ENCODE peak calls at places on chromosome 13, in eight cellular contexts. One of them, this sample, is unnamed.

GRCh38 chr13:24500977-24501376 is 11.6 kb downstream of the PARP4 start:
- DNase-seq in head of caudate nucleus: no peak
- DNase-seq in iPS-NIHi11: no peak
- DNase-seq in RPMI8226: no peak
- DNase-seq in psoas muscle: no peak
- DNase-seq in D721Med: no peak
- DNase-seq in Calu3: no peak
- DNase-seq in GOT3: no peak
- DNase-seq in this sample: no peak

GRCh38 chr13:76879211-76879875 is 6.9 kb downstream of the KCTD12 start:
- DNase-seq in D721Med: no peak
- DNase-seq in iPS-NIHi11: no peak
- DNase-seq in Calu3: no peak
- DNase-seq in psoas muscle: peak
- DNase-seq in GOT3: no peak
- DNase-seq in head of caudate nucleus: no peak
- DNase-seq in RPMI8226: peak
- DNase-seq in this sample: peak

GRCh38 chr13:72839831-72840426 is 58.0 kb downstream of the PIBF1 start:
- DNase-seq in head of caudate nucleus: no peak
- DNase-seq in RPMI8226: peak
- DNase-seq in GOT3: no peak
- DNase-seq in Calu3: peak
- DNase-seq in iPS-NIHi11: peak
- DNase-seq in D721Med: no peak
- DNase-seq in psoas muscle: no peak
- DNase-seq in this sample: no peak

GRCh38 chr13:77928909-77929308 is 10.3 kb upstream of the EDNRB start:
- DNase-seq in GOT3: no peak
- DNase-seq in Calu3: no peak
- DNase-seq in iPS-NIHi11: no peak
- DNase-seq in psoas muscle: no peak
- DNase-seq in RPMI8226: no peak
- DNase-seq in head of caudate nucleus: no peak
- DNase-seq in D721Med: no peak
- DNase-seq in this sample: no peak

GRCh38 chr13:24618219-24618955 is 61.8 kb upstream of the ATP12A start:
- DNase-seq in RPMI8226: no peak
- DNase-seq in Calu3: peak
- DNase-seq in psoas muscle: no peak
- DNase-seq in head of caudate nucleus: no peak
- DNase-seq in iPS-NIHi11: no peak
- DNase-seq in GOT3: no peak
- DNase-seq in D721Med: no peak
- DNase-seq in this sample: no peak

GRCh38 chr13:50812242-50812641 is 31.2 kb downstream of the DLEU7 start:
- DNase-seq in iPS-NIHi11: no peak
- DNase-seq in psoas muscle: no peak
- DNase-seq in Calu3: no peak
- DNase-seq in GOT3: no peak
- DNase-seq in head of caudate nucleus: no peak
- DNase-seq in RPMI8226: no peak
- DNase-seq in D721Med: no peak
- DNase-seq in this sample: no peak

GRCh38 chr13:36918246-36919060 is 1.6 kb downstream of the SMAD9 start:
- DNase-seq in iPS-NIHi11: no peak
- DNase-seq in Calu3: no peak
- DNase-seq in head of caudate nucleus: no peak
- DNase-seq in RPMI8226: no peak
- DNase-seq in GOT3: no peak
- DNase-seq in D721Med: no peak
- DNase-seq in psoas muscle: no peak
- DNase-seq in this sample: no peak

GRCh38 chr13:101785858-101786257 is 333.4 kb downstream of the ITGBL1 start:
- DNase-seq in Calu3: peak
- DNase-seq in psoas muscle: no peak
- DNase-seq in RPMI8226: peak
- DNase-seq in head of caudate nucleus: no peak
- DNase-seq in D721Med: no peak
- DNase-seq in iPS-NIHi11: peak
- DNase-seq in GOT3: no peak
- DNase-seq in this sample: no peak

GRCh38 chr13:73274147-73274546 is 215.3 kb downstream of the KLF5 start:
- DNase-seq in D721Med: no peak
- DNase-seq in psoas muscle: no peak
- DNase-seq in head of caudate nucleus: no peak
- DNase-seq in Calu3: no peak
- DNase-seq in RPMI8226: no peak
- DNase-seq in GOT3: no peak
- DNase-seq in iPS-NIHi11: no peak
- DNase-seq in this sample: no peak

GRCh38 chr13:30222253-30222652 is 85.1 kb downstream of the KATNAL1 start:
- DNase-seq in RPMI8226: no peak
- DNase-seq in psoas muscle: no peak
- DNase-seq in GOT3: no peak
- DNase-seq in head of caudate nucleus: no peak
- DNase-seq in iPS-NIHi11: no peak
- DNase-seq in D721Med: no peak
- DNase-seq in Calu3: no peak
- DNase-seq in this sample: no peak

GRCh38 chr13:92649140-92649813 is 577.3 kb upstream of the GPC6 start:
- DNase-seq in head of caudate nucleus: no peak
- DNase-seq in psoas muscle: no peak
- DNase-seq in iPS-NIHi11: no peak
- DNase-seq in D721Med: no peak
- DNase-seq in GOT3: no peak
- DNase-seq in RPMI8226: no peak
- DNase-seq in Calu3: no peak
- DNase-seq in this sample: no peak

GRCh38 chr13:76890036-76890435 is 3.8 kb upstream of the KCTD12 start:
- DNase-seq in D721Med: no peak
- DNase-seq in psoas muscle: no peak
- DNase-seq in head of caudate nucleus: no peak
- DNase-seq in iPS-NIHi11: no peak
- DNase-seq in GOT3: no peak
- DNase-seq in RPMI8226: no peak
- DNase-seq in Calu3: no peak
- DNase-seq in this sample: no peak

GRCh38 chr13:73228546-73228945 is 169.7 kb downstream of the KLF5 start:
- DNase-seq in RPMI8226: peak
- DNase-seq in D721Med: no peak
- DNase-seq in head of caudate nucleus: no peak
- DNase-seq in iPS-NIHi11: no peak
- DNase-seq in psoas muscle: no peak
- DNase-seq in GOT3: no peak
- DNase-seq in Calu3: no peak
- DNase-seq in this sample: no peak

GRCh38 chr13:95083758-95084157 is 217.5 kb downstream of the ABCC4 start:
- DNase-seq in psoas muscle: no peak
- DNase-seq in D721Med: no peak
- DNase-seq in RPMI8226: no peak
- DNase-seq in GOT3: no peak
- DNase-seq in head of caudate nucleus: no peak
- DNase-seq in Calu3: no peak
- DNase-seq in iPS-NIHi11: no peak
- DNase-seq in this sample: no peak

GRCh38 chr13:110651271-110651670 is 35.9 kb downstream of the NAXD start:
- DNase-seq in D721Med: no peak
- DNase-seq in Calu3: no peak
- DNase-seq in iPS-NIHi11: no peak
- DNase-seq in psoas muscle: no peak
- DNase-seq in RPMI8226: no peak
- DNase-seq in GOT3: no peak
- DNase-seq in head of caudate nucleus: no peak
- DNase-seq in this sample: no peak

GRCh38 chr13:95920485-95920884 is 132.7 kb downstream of the UGGT2 start:
- DNase-seq in D721Med: no peak
- DNase-seq in psoas muscle: no peak
- DNase-seq in RPMI8226: no peak
- DNase-seq in GOT3: no peak
- DNase-seq in iPS-NIHi11: no peak
- DNase-seq in head of caudate nucleus: no peak
- DNase-seq in Calu3: no peak
- DNase-seq in this sample: no peak

GRCh38 chr13:26025196-26025595 is 26.6 kb downstream of the SHISA2 start:
- DNase-seq in GOT3: no peak
- DNase-seq in psoas muscle: no peak
- DNase-seq in RPMI8226: no peak
- DNase-seq in iPS-NIHi11: peak
- DNase-seq in head of caudate nucleus: peak
- DNase-seq in Calu3: no peak
- DNase-seq in D721Med: no peak
- DNase-seq in this sample: no peak

GRCh38 chr13:46113596-46113995 is 8.8 kb upstream of the CPB2 start:
- DNase-seq in Calu3: no peak
- DNase-seq in head of caudate nucleus: no peak
- DNase-seq in RPMI8226: no peak
- DNase-seq in iPS-NIHi11: no peak
- DNase-seq in psoas muscle: no peak
- DNase-seq in D721Med: no peak
- DNase-seq in GOT3: no peak
- DNase-seq in this sample: no peak

GRCh38 chr13:26230703-26231102 is 8.6 kb upstream of the RNF6 start:
- DNase-seq in RPMI8226: no peak
- DNase-seq in Calu3: no peak
- DNase-seq in GOT3: no peak
- DNase-seq in psoas muscle: no peak
- DNase-seq in head of caudate nucleus: no peak
- DNase-seq in iPS-NIHi11: no peak
- DNase-seq in D721Med: no peak
- DNase-seq in this sample: no peak

GRCh38 chr13:40102854-40103253 is 447.4 kb downstream of the COG6 start:
- DNase-seq in iPS-NIHi11: no peak
- DNase-seq in Calu3: peak
- DNase-seq in RPMI8226: no peak
- DNase-seq in psoas muscle: no peak
- DNase-seq in D721Med: no peak
- DNase-seq in head of caudate nucleus: peak
- DNase-seq in GOT3: no peak
- DNase-seq in this sample: no peak

GRCh38 chr13:110942248-110942981 is 27.5 kb upstream of the ANKRD10 start:
- DNase-seq in Calu3: no peak
- DNase-seq in head of caudate nucleus: no peak
- DNase-seq in psoas muscle: no peak
- DNase-seq in RPMI8226: no peak
- DNase-seq in iPS-NIHi11: no peak
- DNase-seq in GOT3: no peak
- DNase-seq in D721Med: no peak
- DNase-seq in this sample: no peak

GRCh38 chr13:53250272-53250875 is 221.8 kb downstream of the OLFM4 start:
- DNase-seq in head of caudate nucleus: no peak
- DNase-seq in iPS-NIHi11: peak
- DNase-seq in GOT3: no peak
- DNase-seq in psoas muscle: no peak
- DNase-seq in Calu3: peak
- DNase-seq in D721Med: no peak
- DNase-seq in RPMI8226: peak
- DNase-seq in this sample: no peak

GRCh38 chr13:34294483-34295129 is 476.7 kb downstream of the RFC3 start:
- DNase-seq in head of caudate nucleus: no peak
- DNase-seq in RPMI8226: no peak
- DNase-seq in Calu3: no peak
- DNase-seq in GOT3: no peak
- DNase-seq in iPS-NIHi11: no peak
- DNase-seq in psoas muscle: no peak
- DNase-seq in D721Med: no peak
- DNase-seq in this sample: no peak

GRCh38 chr13:48661112-48661511 is 7.4 kb downstream of the CYSLTR2 start:
- DNase-seq in GOT3: no peak
- DNase-seq in Calu3: no peak
- DNase-seq in D721Med: no peak
- DNase-seq in psoas muscle: no peak
- DNase-seq in iPS-NIHi11: no peak
- DNase-seq in RPMI8226: no peak
- DNase-seq in head of caudate nucleus: no peak
- DNase-seq in this sample: no peak

GRCh38 chr13:52084971-52085370 is 43.9 kb downstream of the NEK5 start:
- DNase-seq in iPS-NIHi11: no peak
- DNase-seq in psoas muscle: no peak
- DNase-seq in RPMI8226: no peak
- DNase-seq in head of caudate nucleus: no peak
- DNase-seq in Calu3: no peak
- DNase-seq in D721Med: no peak
- DNase-seq in GOT3: no peak
- DNase-seq in this sample: no peak

GRCh38 chr13:113544896-113545295 is 39.7 kb upstream of the TFDP1 start:
- DNase-seq in head of caudate nucleus: no peak
- DNase-seq in D721Med: no peak
- DNase-seq in RPMI8226: no peak
- DNase-seq in iPS-NIHi11: no peak
- DNase-seq in psoas muscle: no peak
- DNase-seq in Calu3: no peak
- DNase-seq in GOT3: no peak
- DNase-seq in this sample: no peak

GRCh38 chr13:87123987-87124784 is 547.0 kb upstream of the SLITRK5 start:
- DNase-seq in RPMI8226: no peak
- DNase-seq in head of caudate nucleus: no peak
- DNase-seq in psoas muscle: no peak
- DNase-seq in GOT3: no peak
- DNase-seq in Calu3: peak
- DNase-seq in iPS-NIHi11: peak
- DNase-seq in D721Med: no peak
- DNase-seq in this sample: no peak

GRCh38 chr13:42798118-42798517 is 16.7 kb downstream of the FAM216B start:
- DNase-seq in iPS-NIHi11: no peak
- DNase-seq in head of caudate nucleus: no peak
- DNase-seq in RPMI8226: no peak
- DNase-seq in GOT3: no peak
- DNase-seq in D721Med: no peak
- DNase-seq in Calu3: no peak
- DNase-seq in psoas muscle: no peak
- DNase-seq in this sample: no peak

GRCh38 chr13:102517959-102518358 is 78.8 kb upstream of the TPP2 start:
- DNase-seq in head of caudate nucleus: no peak
- DNase-seq in Calu3: no peak
- DNase-seq in RPMI8226: no peak
- DNase-seq in psoas muscle: no peak
- DNase-seq in D721Med: no peak
- DNase-seq in iPS-NIHi11: no peak
- DNase-seq in GOT3: no peak
- DNase-seq in this sample: no peak

GRCh38 chr13:44759723-44760360 is 183.7 kb upstream of the TSC22D1 start:
- DNase-seq in iPS-NIHi11: peak
- DNase-seq in Calu3: peak
- DNase-seq in GOT3: no peak
- DNase-seq in head of caudate nucleus: no peak
- DNase-seq in psoas muscle: peak
- DNase-seq in D721Med: no peak
- DNase-seq in RPMI8226: peak
- DNase-seq in this sample: peak

GRCh38 chr13:95948646-95949045 is 104.6 kb downstream of the UGGT2 start:
- DNase-seq in Calu3: no peak
- DNase-seq in RPMI8226: no peak
- DNase-seq in psoas muscle: no peak
- DNase-seq in D721Med: no peak
- DNase-seq in iPS-NIHi11: no peak
- DNase-seq in GOT3: no peak
- DNase-seq in head of caudate nucleus: no peak
- DNase-seq in this sample: no peak

GRCh38 chr13:33508060-33508459 is 222.5 kb upstream of the STARD13 start:
- DNase-seq in RPMI8226: no peak
- DNase-seq in D721Med: no peak
- DNase-seq in Calu3: no peak
- DNase-seq in psoas muscle: no peak
- DNase-seq in iPS-NIHi11: no peak
- DNase-seq in GOT3: no peak
- DNase-seq in head of caudate nucleus: no peak
- DNase-seq in this sample: no peak

GRCh38 chr13:30792257-30793000 is 57.1 kb downstream of the ALOX5AP start:
- DNase-seq in iPS-NIHi11: peak
- DNase-seq in D721Med: no peak
- DNase-seq in head of caudate nucleus: peak
- DNase-seq in GOT3: peak
- DNase-seq in Calu3: peak
- DNase-seq in RPMI8226: peak
- DNase-seq in psoas muscle: peak
- DNase-seq in this sample: peak

GRCh38 chr13:89726690-89727435 is 1620.6 kb upstream of the MIR17HG start:
- DNase-seq in GOT3: no peak
- DNase-seq in RPMI8226: no peak
- DNase-seq in psoas muscle: no peak
- DNase-seq in head of caudate nucleus: no peak
- DNase-seq in Calu3: no peak
- DNase-seq in D721Med: no peak
- DNase-seq in iPS-NIHi11: no peak
- DNase-seq in this sample: no peak

This sample was measured in gastrocnemius medialis.